ENCODE peak calls at places on chromosomes 4 and X, in ten cellular contexts. One of them, this sample, is unnamed.
A peak's percentile ranks its signal among the peaks of the same experiment; 100 is the strongest.

GRCh38 chr4:148515248-148515647 is 73.0 kb upstream of the NR3C2 start:
- DNase-seq in osteocyte: no peak
- DNase-seq in A549: no peak
- DNase-seq in kidney epithelial cell: peak; percentile 41
- DNase-seq in endothelial cell of umbilical vein: peak; percentile 94
- DNase-seq in GM12865: no peak
- DNase-seq in endothelial cell: no peak
- DNase-seq in astrocyte: peak; percentile 45
- DNase-seq in mesothelial cell of epicardium: no peak
- DNase-seq in GM06990: no peak
- DNase-seq in this sample: no peak

GRCh38 chrX:107659768-107660167 is 31.5 kb downstream of the PRPS1 start:
- DNase-seq in osteocyte: no peak
- DNase-seq in A549: peak; percentile 47
- DNase-seq in kidney epithelial cell: no peak
- DNase-seq in endothelial cell of umbilical vein: peak; percentile 46
- DNase-seq in GM12865: peak; percentile 54
- DNase-seq in endothelial cell: peak; percentile 12
- DNase-seq in astrocyte: no peak
- DNase-seq in mesothelial cell of epicardium: no peak
- DNase-seq in GM06990: no peak
- DNase-seq in this sample: peak; percentile 38

GRCh38 chr4:8547108-8547911 is 32.9 kb upstream of the GPR78 start:
- DNase-seq in osteocyte: no peak
- DNase-seq in A549: peak; percentile 35
- DNase-seq in kidney epithelial cell: peak; percentile 48
- DNase-seq in endothelial cell of umbilical vein: no peak
- DNase-seq in GM12865: peak; percentile 70
- DNase-seq in endothelial cell: peak; percentile 39
- DNase-seq in astrocyte: peak; percentile 57
- DNase-seq in mesothelial cell of epicardium: no peak
- DNase-seq in GM06990: no peak
- DNase-seq in this sample: peak; percentile 76

GRCh38 chr4:6688879-6689505 is 4.7 kb upstream of the S100P start:
- DNase-seq in osteocyte: peak; percentile 91
- DNase-seq in A549: peak; percentile 82
- DNase-seq in kidney epithelial cell: peak; percentile 86
- DNase-seq in endothelial cell of umbilical vein: peak; percentile 39
- DNase-seq in GM12865: peak; percentile 69
- DNase-seq in endothelial cell: no peak
- DNase-seq in astrocyte: peak; percentile 94
- DNase-seq in mesothelial cell of epicardium: peak; percentile 73
- DNase-seq in GM06990: no peak
- DNase-seq in this sample: peak; percentile 87

GRCh38 chr4:11456441-11456840 is 27.7 kb upstream of the HS3ST1 start:
- DNase-seq in osteocyte: no peak
- DNase-seq in A549: no peak
- DNase-seq in kidney epithelial cell: no peak
- DNase-seq in endothelial cell of umbilical vein: no peak
- DNase-seq in GM12865: no peak
- DNase-seq in endothelial cell: no peak
- DNase-seq in astrocyte: no peak
- DNase-seq in mesothelial cell of epicardium: no peak
- DNase-seq in GM06990: no peak
- DNase-seq in this sample: no peak

GRCh38 chrX:95071621-95072020 is 1397.6 kb downstream of the FAM133A start:
- DNase-seq in osteocyte: no peak
- DNase-seq in A549: no peak
- DNase-seq in kidney epithelial cell: no peak
- DNase-seq in endothelial cell of umbilical vein: no peak
- DNase-seq in GM12865: no peak
- DNase-seq in endothelial cell: no peak
- DNase-seq in astrocyte: no peak
- DNase-seq in mesothelial cell of epicardium: no peak
- DNase-seq in GM06990: no peak
- DNase-seq in this sample: no peak

GRCh38 chr4:87669373-87669772 is 19.3 kb downstream of the DMP1 start:
- DNase-seq in osteocyte: no peak
- DNase-seq in A549: no peak
- DNase-seq in kidney epithelial cell: no peak
- DNase-seq in endothelial cell of umbilical vein: no peak
- DNase-seq in GM12865: no peak
- DNase-seq in endothelial cell: no peak
- DNase-seq in astrocyte: no peak
- DNase-seq in mesothelial cell of epicardium: no peak
- DNase-seq in GM06990: no peak
- DNase-seq in this sample: no peak

GRCh38 chr4:87068591-87069021 is 133.8 kb downstream of the AFF1 start:
- DNase-seq in osteocyte: no peak
- DNase-seq in A549: no peak
- DNase-seq in kidney epithelial cell: no peak
- DNase-seq in endothelial cell of umbilical vein: no peak
- DNase-seq in GM12865: peak; percentile 21
- DNase-seq in endothelial cell: no peak
- DNase-seq in astrocyte: no peak
- DNase-seq in mesothelial cell of epicardium: no peak
- DNase-seq in GM06990: no peak
- DNase-seq in this sample: no peak

GRCh38 chr4:36338973-36339372 is 57.6 kb downstream of the DTHD1 start:
- DNase-seq in osteocyte: no peak
- DNase-seq in A549: no peak
- DNase-seq in kidney epithelial cell: no peak
- DNase-seq in endothelial cell of umbilical vein: no peak
- DNase-seq in GM12865: no peak
- DNase-seq in endothelial cell: no peak
- DNase-seq in astrocyte: no peak
- DNase-seq in mesothelial cell of epicardium: no peak
- DNase-seq in GM06990: no peak
- DNase-seq in this sample: no peak

GRCh38 chr4:107380190-107380589 is 339.8 kb downstream of the PAPSS1 start:
- DNase-seq in osteocyte: no peak
- DNase-seq in A549: no peak
- DNase-seq in kidney epithelial cell: no peak
- DNase-seq in endothelial cell of umbilical vein: no peak
- DNase-seq in GM12865: no peak
- DNase-seq in endothelial cell: no peak
- DNase-seq in astrocyte: no peak
- DNase-seq in mesothelial cell of epicardium: no peak
- DNase-seq in GM06990: no peak
- DNase-seq in this sample: no peak

GRCh38 chr4:20248155-20248558 is 3.5 kb upstream of the SLIT2 start:
- DNase-seq in osteocyte: no peak
- DNase-seq in A549: no peak
- DNase-seq in kidney epithelial cell: no peak
- DNase-seq in endothelial cell of umbilical vein: peak; percentile 76
- DNase-seq in GM12865: peak; percentile 29
- DNase-seq in endothelial cell: peak; percentile 31
- DNase-seq in astrocyte: peak; percentile 45
- DNase-seq in mesothelial cell of epicardium: no peak
- DNase-seq in GM06990: no peak
- DNase-seq in this sample: peak; percentile 32

GRCh38 chr4:16205298-16206164 is 20.7 kb downstream of the TAPT1 start:
- DNase-seq in osteocyte: no peak
- DNase-seq in A549: peak; percentile 6
- DNase-seq in kidney epithelial cell: no peak
- DNase-seq in endothelial cell of umbilical vein: peak; percentile 24
- DNase-seq in GM12865: peak; percentile 44
- DNase-seq in endothelial cell: no peak
- DNase-seq in astrocyte: no peak
- DNase-seq in mesothelial cell of epicardium: no peak
- DNase-seq in GM06990: peak; percentile 18
- DNase-seq in this sample: peak; percentile 52

GRCh38 chr4:2713337-2713736 is 42.8 kb downstream of the TNIP2 start:
- DNase-seq in osteocyte: no peak
- DNase-seq in A549: no peak
- DNase-seq in kidney epithelial cell: no peak
- DNase-seq in endothelial cell of umbilical vein: no peak
- DNase-seq in GM12865: no peak
- DNase-seq in endothelial cell: no peak
- DNase-seq in astrocyte: no peak
- DNase-seq in mesothelial cell of epicardium: no peak
- DNase-seq in GM06990: no peak
- DNase-seq in this sample: no peak

GRCh38 chr4:176526704-176527103 is 206.9 kb downstream of the SPCS3 start:
- DNase-seq in osteocyte: no peak
- DNase-seq in A549: no peak
- DNase-seq in kidney epithelial cell: no peak
- DNase-seq in endothelial cell of umbilical vein: no peak
- DNase-seq in GM12865: no peak
- DNase-seq in endothelial cell: no peak
- DNase-seq in astrocyte: no peak
- DNase-seq in mesothelial cell of epicardium: no peak
- DNase-seq in GM06990: no peak
- DNase-seq in this sample: no peak

GRCh38 chr4:158796370-158797140 is 27.7 kb downstream of the FNIP2 start:
- DNase-seq in osteocyte: no peak
- DNase-seq in A549: no peak
- DNase-seq in kidney epithelial cell: no peak
- DNase-seq in endothelial cell of umbilical vein: no peak
- DNase-seq in GM12865: no peak
- DNase-seq in endothelial cell: no peak
- DNase-seq in astrocyte: peak; percentile 52
- DNase-seq in mesothelial cell of epicardium: no peak
- DNase-seq in GM06990: no peak
- DNase-seq in this sample: no peak

GRCh38 chrX:134725103-134725690 is 66.9 kb upstream of the PLAC1 start:
- DNase-seq in osteocyte: no peak
- DNase-seq in A549: no peak
- DNase-seq in kidney epithelial cell: no peak
- DNase-seq in endothelial cell of umbilical vein: no peak
- DNase-seq in GM12865: peak; percentile 12
- DNase-seq in endothelial cell: no peak
- DNase-seq in astrocyte: no peak
- DNase-seq in mesothelial cell of epicardium: no peak
- DNase-seq in GM06990: no peak
- DNase-seq in this sample: no peak

GRCh38 chrX:134732152-134732551 is 73.9 kb upstream of the PLAC1 start:
- DNase-seq in osteocyte: no peak
- DNase-seq in A549: no peak
- DNase-seq in kidney epithelial cell: no peak
- DNase-seq in endothelial cell of umbilical vein: no peak
- DNase-seq in GM12865: no peak
- DNase-seq in endothelial cell: no peak
- DNase-seq in astrocyte: no peak
- DNase-seq in mesothelial cell of epicardium: no peak
- DNase-seq in GM06990: no peak
- DNase-seq in this sample: no peak

GRCh38 chrX:134721766-134722532 is 63.7 kb upstream of the PLAC1 start:
- DNase-seq in osteocyte: no peak
- DNase-seq in A549: no peak
- DNase-seq in kidney epithelial cell: no peak
- DNase-seq in endothelial cell of umbilical vein: peak; percentile 55
- DNase-seq in GM12865: no peak
- DNase-seq in endothelial cell: no peak
- DNase-seq in astrocyte: no peak
- DNase-seq in mesothelial cell of epicardium: no peak
- DNase-seq in GM06990: no peak
- DNase-seq in this sample: no peak

GRCh38 chrX:134732676-134733075 is 74.4 kb upstream of the PLAC1 start:
- DNase-seq in osteocyte: no peak
- DNase-seq in A549: no peak
- DNase-seq in kidney epithelial cell: no peak
- DNase-seq in endothelial cell of umbilical vein: no peak
- DNase-seq in GM12865: no peak
- DNase-seq in endothelial cell: no peak
- DNase-seq in astrocyte: peak; percentile 43
- DNase-seq in mesothelial cell of epicardium: no peak
- DNase-seq in GM06990: no peak
- DNase-seq in this sample: no peak

DNA sequence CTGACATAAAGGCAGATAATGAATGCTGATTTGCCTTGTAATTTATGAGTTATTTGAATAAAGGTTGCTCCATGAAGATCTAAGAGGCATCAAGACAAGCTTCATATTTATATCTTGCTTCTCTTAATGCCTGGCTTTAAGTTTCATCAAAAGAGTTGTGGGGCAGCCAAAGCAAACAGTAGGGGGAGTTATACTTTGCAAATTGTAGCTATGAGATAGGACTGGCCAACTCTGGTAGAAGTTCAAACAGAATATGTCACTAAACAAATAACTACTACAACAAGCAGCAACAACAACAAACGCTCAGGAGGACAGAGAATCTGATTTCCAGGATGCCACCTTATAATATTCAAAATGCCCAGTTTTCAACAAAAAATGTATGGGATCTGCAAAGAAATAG is 69.1 kb upstream of the PLAC1 start:
- DNase-seq in osteocyte: no peak
- DNase-seq in A549: peak; percentile 81
- DNase-seq in kidney epithelial cell: no peak
- DNase-seq in endothelial cell of umbilical vein: peak; percentile 34
- DNase-seq in GM12865: no peak
- DNase-seq in endothelial cell: no peak
- DNase-seq in astrocyte: no peak
- DNase-seq in mesothelial cell of epicardium: no peak
- DNase-seq in GM06990: no peak
- DNase-seq in this sample: no peak
- TF ChIP-seq CTCF in osteocyte: no peak
- TF ChIP-seq CTCF in A549: peak; percentile 31
- TF ChIP-seq CTCF in kidney epithelial cell: no peak
- TF ChIP-seq CTCF in endothelial cell of umbilical vein: peak; percentile 14
- TF ChIP-seq CTCF in GM12865: no peak
- TF ChIP-seq CTCF in endothelial cell: no peak
- TF ChIP-seq CTCF in astrocyte: no peak
- TF ChIP-seq CTCF in mesothelial cell of epicardium: no peak
- TF ChIP-seq CTCF in GM06990: peak; percentile 37
- TF ChIP-seq CTCF in this sample: no peak

GRCh38 chr4:40140206-40140605 is 56.6 kb upstream of the RHOH start:
- DNase-seq in osteocyte: no peak
- DNase-seq in A549: no peak
- DNase-seq in kidney epithelial cell: no peak
- DNase-seq in endothelial cell of umbilical vein: no peak
- DNase-seq in GM12865: no peak
- DNase-seq in endothelial cell: no peak
- DNase-seq in astrocyte: peak; percentile 57
- DNase-seq in mesothelial cell of epicardium: no peak
- DNase-seq in GM06990: no peak
- DNase-seq in this sample: no peak
- TF ChIP-seq CTCF in osteocyte: no peak
- TF ChIP-seq CTCF in A549: no peak
- TF ChIP-seq CTCF in kidney epithelial cell: no peak
- TF ChIP-seq CTCF in endothelial cell of umbilical vein: no peak
- TF ChIP-seq CTCF in GM12865: no peak
- TF ChIP-seq CTCF in endothelial cell: no peak
- TF ChIP-seq CTCF in astrocyte: no peak
- TF ChIP-seq CTCF in mesothelial cell of epicardium: no peak
- TF ChIP-seq CTCF in GM06990: no peak
- TF ChIP-seq CTCF in this sample: no peak

GRCh38 chrX:19804168-19804567 is 83.2 kb downstream of the SH3KBP1 start:
- DNase-seq in osteocyte: no peak
- DNase-seq in A549: no peak
- DNase-seq in kidney epithelial cell: no peak
- DNase-seq in endothelial cell of umbilical vein: no peak
- DNase-seq in GM12865: no peak
- DNase-seq in endothelial cell: no peak
- DNase-seq in astrocyte: no peak
- DNase-seq in mesothelial cell of epicardium: no peak
- DNase-seq in GM06990: no peak
- DNase-seq in this sample: no peak
- TF ChIP-seq CTCF in osteocyte: no peak
- TF ChIP-seq CTCF in A549: no peak
- TF ChIP-seq CTCF in kidney epithelial cell: no peak
- TF ChIP-seq CTCF in endothelial cell of umbilical vein: no peak
- TF ChIP-seq CTCF in GM12865: no peak
- TF ChIP-seq CTCF in endothelial cell: no peak
- TF ChIP-seq CTCF in astrocyte: no peak
- TF ChIP-seq CTCF in mesothelial cell of epicardium: no peak
- TF ChIP-seq CTCF in GM06990: no peak
- TF ChIP-seq CTCF in this sample: no peak

GRCh38 chrX:111360839-111361238 is 51.2 kb downstream of the DCX start:
- DNase-seq in osteocyte: no peak
- DNase-seq in A549: no peak
- DNase-seq in kidney epithelial cell: no peak
- DNase-seq in endothelial cell of umbilical vein: no peak
- DNase-seq in GM12865: no peak
- DNase-seq in endothelial cell: no peak
- DNase-seq in astrocyte: no peak
- DNase-seq in mesothelial cell of epicardium: no peak
- DNase-seq in GM06990: no peak
- DNase-seq in this sample: no peak
- TF ChIP-seq CTCF in osteocyte: no peak
- TF ChIP-seq CTCF in A549: no peak
- TF ChIP-seq CTCF in kidney epithelial cell: no peak
- TF ChIP-seq CTCF in endothelial cell of umbilical vein: no peak
- TF ChIP-seq CTCF in GM12865: no peak
- TF ChIP-seq CTCF in endothelial cell: no peak
- TF ChIP-seq CTCF in astrocyte: no peak
- TF ChIP-seq CTCF in mesothelial cell of epicardium: no peak
- TF ChIP-seq CTCF in GM06990: no peak
- TF ChIP-seq CTCF in this sample: no peak